ENCODE peak calls at places on chromosomes 1 and 21, in nine cellular contexts. G, C, R, P, L, N, F, Q and H are unnamed samples.

GRCh38 chr1:171110485-171111340 is 20.0 kb downstream of the FMO3 start:
- DNase-seq in N (no peak), Q (no peak), P (no peak), R (no peak), F (no peak), C (no peak), G (no peak), L (peak), H (no peak)

GRCh38 chr1:50447961-50448360 is 24.7 kb upstream of the DMRTA2 start:
- DNase-seq in L (peak), Q (no peak), N (no peak), G (no peak), P (no peak), R (no peak), F (no peak), C (no peak), H (no peak)

GRCh38 chr1:20602851-20603450 is 14.1 kb downstream of the CDA start:
- DNase-seq in R (no peak), N (no peak), L (no peak), P (no peak), C (no peak), Q (no peak), F (no peak), G (no peak), H (no peak)

GRCh38 chr1:32010246-32010645 is 3.4 kb upstream of the KHDRBS1 start:
- DNase-seq in Q (no peak), N (no peak), C (no peak), G (no peak), R (no peak), L (no peak), P (no peak), F (no peak), H (no peak)

GRCh38 chr1:223683586-223684487 is 18.3 kb upstream of the CAPN8 start:
- DNase-seq in G (peak), P (peak), C (peak), F (peak), N (peak), Q (no peak), R (peak), L (no peak), H (peak)

GRCh38 chr1:149967041-149967440 is 30.4 kb upstream of the MTMR11 start:
- DNase-seq in Q (no peak), R (no peak), G (no peak), L (no peak), P (no peak), F (no peak), C (no peak), N (no peak), H (no peak)

GRCh38 chr1:245512980-245513578 is 358.3 kb downstream of the KIF26B start:
- DNase-seq in G (no peak), P (no peak), N (no peak), R (no peak), C (peak), L (no peak), F (peak), Q (no peak), H (no peak)

GRCh38 chr1:241990040-241990439 is 8.9 kb downstream of the MAP1LC3C start:
- DNase-seq in G (no peak), Q (no peak), F (peak), N (peak), R (peak), C (no peak), P (no peak), L (peak), H (no peak)

GRCh38 chr1:25657786-25658760 is 41.5 kb downstream of the MAN1C1 start:
- DNase-seq in Q (no peak), R (no peak), G (no peak), C (no peak), F (no peak), P (no peak), L (no peak), N (no peak), H (no peak)

GRCh38 chr1:220298470-220298869 is 26.2 kb upstream of the RAB3GAP2 start:
- DNase-seq in N (no peak), L (no peak), G (no peak), R (no peak), C (no peak), Q (no peak), P (no peak), F (no peak), H (no peak)

GRCh38 chr1:237670296-237670695 is 220.4 kb downstream of the ZP4 start:
- DNase-seq in P (no peak), Q (no peak), N (no peak), F (no peak), R (no peak), C (no peak), G (no peak), L (no peak), H (no peak)

GRCh38 chr1:230288641-230289349 is 137.3 kb downstream of the PGBD5 start:
- DNase-seq in R (peak), N (no peak), P (no peak), C (no peak), G (no peak), L (no peak), Q (no peak), F (no peak), H (no peak)

GRCh38 chr1:53799141-53799540 is 39.0 kb downstream of the NDC1 start:
- DNase-seq in N (no peak), C (no peak), Q (no peak), F (no peak), G (no peak), R (no peak), P (no peak), L (peak), H (no peak)

GRCh38 chr21:36477559-36477958 is 2.4 kb downstream of the CLDN14 start:
- DNase-seq in P (no peak), Q (no peak), R (no peak), G (no peak), F (no peak), L (no peak), N (no peak), C (no peak), H (no peak)

GRCh38 chr1:4126731-4127594 is 226.9 kb upstream of the C1orf174 start:
- DNase-seq in R (no peak), L (no peak), F (no peak), G (no peak), C (no peak), N (no peak), P (no peak), Q (no peak), H (no peak)

GRCh38 chr21:43819511-43820405 is 30.4 kb downstream of the RRP1 start:
- DNase-seq in G (no peak), N (peak), R (no peak), C (no peak), P (no peak), F (no peak), L (no peak), Q (no peak), H (no peak)

GRCh38 chr1:186511761-186512637 is 51.1 kb upstream of the PDC start:
- DNase-seq in C (no peak), P (peak), F (no peak), L (no peak), G (no peak), Q (no peak), R (no peak), N (no peak), H (peak)

GRCh38 chr1:61892977-61893376 is 150.7 kb downstream of the PATJ start:
- DNase-seq in G (no peak), F (no peak), Q (no peak), P (no peak), C (no peak), N (no peak), R (no peak), L (no peak), H (no peak)

GRCh38 chr1:61888808-61889207 is 146.5 kb downstream of the PATJ start:
- DNase-seq in Q (no peak), C (no peak), F (no peak), R (no peak), L (no peak), P (no peak), G (no peak), N (no peak), H (no peak)

GRCh38 chr1:61887921-61888564 is 145.8 kb downstream of the PATJ start:
- DNase-seq in L (no peak), N (peak), C (no peak), G (no peak), F (no peak), R (no peak), Q (no peak), P (no peak), H (no peak)

GRCh38 chr1:61887076-61887867 is 145.0 kb downstream of the PATJ start:
- DNase-seq in P (no peak), N (no peak), F (no peak), G (no peak), Q (no peak), C (no peak), L (no peak), R (no peak), H (no peak)
- TF ChIP-seq CTCF in P (no peak), N (no peak), F (no peak), G (no peak), Q (no peak), C (no peak), L (no peak), R (no peak), H (no peak)

DNA sequence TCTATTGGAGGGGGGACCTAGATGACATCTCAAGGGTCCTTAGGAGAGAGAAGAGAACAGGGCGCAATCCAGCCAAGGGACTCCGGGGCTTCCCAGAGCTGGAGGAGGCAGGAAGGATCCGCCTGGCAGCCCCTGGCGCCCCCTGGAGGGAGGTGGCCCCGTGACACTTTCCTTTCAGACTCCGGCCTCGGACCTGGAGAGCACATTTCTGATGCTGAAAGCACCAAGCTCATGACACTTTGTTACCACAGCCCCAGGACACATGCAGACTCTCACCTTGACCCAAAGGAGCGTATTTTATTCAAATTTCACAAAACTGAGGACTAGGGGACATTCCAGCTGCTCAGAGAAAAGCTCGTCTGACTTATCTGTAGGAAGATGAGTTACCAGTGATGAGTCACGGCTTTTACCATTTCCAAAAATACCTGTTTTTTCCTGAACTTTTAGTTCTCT is 21.4 kb upstream of the POFUT2 start:
- DNase-seq in Q (no peak), P (peak), F (peak), L (no peak), R (peak), N (peak), G (no peak), C (peak), H (no peak)
- TF ChIP-seq CTCF in Q (peak), P (peak), F (peak), L (peak), R (peak), N (peak), G (peak), C (peak), H (no peak)

GRCh38 chr1:235799264-235799663 is 67.4 kb downstream of the LYST start:
- DNase-seq in N (no peak), R (no peak), L (no peak), G (no peak), C (no peak), F (no peak), Q (no peak), P (no peak), H (no peak)
- TF ChIP-seq CTCF in N (no peak), R (no peak), L (no peak), G (no peak), C (no peak), F (no peak), Q (no peak), P (no peak), H (no peak)

DNA sequence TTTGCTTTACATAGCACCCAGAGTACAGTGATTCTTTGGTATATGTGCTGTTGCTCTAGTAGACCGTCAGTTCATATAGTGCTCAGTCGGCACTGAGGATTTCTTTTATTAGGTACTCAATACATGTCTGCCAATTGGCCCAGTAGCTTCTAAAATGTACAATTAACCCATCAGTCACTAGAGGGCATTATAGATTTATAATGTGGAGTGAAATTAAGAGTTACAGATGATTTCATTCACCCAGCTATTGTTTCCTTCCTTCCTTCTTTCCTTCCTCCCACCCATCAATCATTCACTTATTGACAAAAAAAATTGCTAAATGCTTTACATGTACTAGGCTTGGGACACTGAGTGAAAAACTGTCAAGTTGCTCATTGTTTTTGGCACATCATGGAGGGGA is 263.6 kb upstream of the USP24 start:
- DNase-seq in F (no peak), L (no peak), N (no peak), Q (no peak), C (no peak), R (no peak), P (peak), G (no peak), H (no peak)
- TF ChIP-seq CTCF in F (no peak), L (no peak), N (no peak), Q (no peak), C (no peak), R (peak), P (peak), G (peak), H (no peak)

GRCh38 chr1:239630767-239631166 is 244.4 kb downstream of the CHRM3 start:
- DNase-seq in L (no peak), R (no peak), G (no peak), Q (no peak), N (no peak), P (no peak), C (no peak), F (no peak), H (no peak)
- TF ChIP-seq CTCF in L (no peak), R (no peak), G (no peak), Q (no peak), N (no peak), P (no peak), C (no peak), F (no peak), H (no peak)

GRCh38 chr1:199422206-199422605 is 605.3 kb upstream of the NR5A2 start:
- DNase-seq in L (peak), R (peak), F (no peak), N (no peak), G (no peak), Q (no peak), C (no peak), P (no peak), H (no peak)
- TF ChIP-seq CTCF in L (peak), R (peak), F (no peak), N (no peak), G (no peak), Q (no peak), C (no peak), P (no peak), H (no peak)

GRCh38 chr1:85240174-85240601 is 19.3 kb downstream of the C1orf52 start:
- DNase-seq in N (no peak), Q (no peak), P (peak), R (no peak), L (no peak), C (no peak), F (no peak), G (no peak), H (no peak)
- TF ChIP-seq CTCF in N (no peak), Q (peak), P (peak), R (peak), L (peak), C (no peak), F (no peak), G (no peak), H (no peak)

DNA sequence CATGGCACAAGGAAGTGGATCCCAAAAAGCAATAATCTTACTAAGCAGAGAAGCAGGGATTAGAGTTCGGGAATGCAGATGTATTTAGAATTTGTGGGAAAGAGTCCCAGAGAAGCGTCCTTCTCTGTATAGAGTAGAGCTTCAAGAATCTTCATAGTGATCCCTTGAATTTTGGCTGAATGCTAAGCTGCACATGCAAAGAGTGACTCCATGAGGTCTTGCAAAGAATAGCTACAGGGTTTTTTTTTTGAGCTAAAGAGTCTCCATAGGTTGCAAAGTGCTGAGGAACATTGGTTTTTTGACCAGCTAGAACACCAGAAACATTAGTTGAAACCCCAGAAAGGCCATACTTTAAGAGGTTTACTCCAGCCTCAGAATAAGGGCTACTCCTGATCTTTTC is 206.7 kb downstream of the CTH start:
- DNase-seq in Q (no peak), C (no peak), F (no peak), L (no peak), G (no peak), N (no peak), P (no peak), R (no peak), H (no peak)
- TF ChIP-seq CTCF in Q (no peak), C (no peak), F (no peak), L (no peak), G (no peak), N (no peak), P (no peak), R (no peak), H (no peak)